ENCODE peak calls at places on chromosomes 6 and 20, in eight cellular contexts. O is small intestine; N is fibroblast of pulmonary artery; F is stimulated activated CD8-positive, alpha-beta memory T cell treated with anti-CD3 and anti-CD28 coated beads, Interleukin-7, amount 100 ng/mL, for 1 hour; W is kidney tubule cell; Y is NCI-H510A; C is neural progenitor cell; I is HFF-Myc. V is an unnamed sample.

GRCh38 chr6:113630738-113631535 is 226.2 kb upstream of the MARCKS start:
- DNase-seq in O (no peak), N (peak; percentile 85), F (no peak), W (peak; percentile 88), Y (no peak), C (no peak), I (no peak), V (peak; percentile 40)

GRCh38 chr20:61813791-61814190 is 251.9 kb downstream of the TAF4 start:
- DNase-seq in O (no peak), N (no peak), F (no peak), W (no peak), Y (no peak), C (no peak), I (no peak), V (no peak)

GRCh38 chr6:31898200-31899011 is 908 bp upstream of the EHMT2 start:
- DNase-seq in O (peak; percentile 76), N (peak; percentile 50), F (no peak), W (peak; percentile 55), Y (peak; percentile 65), C (peak; percentile 78), I (no peak), V (peak; percentile 47)

GRCh38 chr6:116145786-116146675 is 20.1 kb upstream of the COL10A1 start:
- DNase-seq in O (no peak), N (peak; percentile 14), F (no peak), W (no peak), Y (no peak), C (no peak), I (no peak), V (no peak)

GRCh38 chr6:150016324-150017185 is 8.8 kb downstream of the RAET1L start:
- DNase-seq in O (peak; percentile 78), N (peak; percentile 77), F (no peak), W (peak; percentile 76), Y (no peak), C (peak; percentile 74), I (peak; percentile 16), V (peak; percentile 73)

GRCh38 chr6:157613011-157613522 is 210.0 kb upstream of the SNX9 start:
- DNase-seq in O (peak; percentile 45), N (peak; percentile 85), F (no peak), W (peak; percentile 49), Y (no peak), C (no peak), I (no peak), V (no peak)

GRCh38 chr6:156789081-156789943 is 12.1 kb downstream of the ARID1B start:
- DNase-seq in O (no peak), N (no peak), F (no peak), W (no peak), Y (no peak), C (no peak), I (no peak), V (no peak)

GRCh38 chr6:128235556-128235955 is 284.8 kb downstream of the PTPRK start:
- DNase-seq in O (peak; percentile 43), N (peak; percentile 23), F (no peak), W (peak; percentile 77), Y (no peak), C (no peak), I (no peak), V (peak; percentile 46)

GRCh38 chr20:13492001-13492480 is 146.7 kb downstream of the TASP1 start:
- DNase-seq in O (no peak), N (peak; percentile 93), F (no peak), W (peak; percentile 37), Y (no peak), C (peak; percentile 85), I (peak; percentile 32), V (no peak)

GRCh38 chr20:46572181-46572580 is 21.7 kb upstream of the OCSTAMP start:
- DNase-seq in O (no peak), N (no peak), F (no peak), W (no peak), Y (no peak), C (no peak), I (no peak), V (no peak)

GRCh38 chr6:32152414-32153251 is 894 bp upstream of the PRRT1 start:
- DNase-seq in O (peak; percentile 35), N (peak; percentile 29), F (no peak), W (peak; percentile 31), Y (no peak), C (peak; percentile 49), I (no peak), V (peak; percentile 47)

GRCh38 chr6:157056275-157056674 is 267.0 kb downstream of the TMEM242 start:
- DNase-seq in O (no peak), N (no peak), F (no peak), W (no peak), Y (no peak), C (no peak), I (no peak), V (no peak)

GRCh38 chr20:10671221-10671849 is 2.5 kb downstream of the JAG1 start:
- DNase-seq in O (peak; percentile 90), N (peak; percentile 96), F (no peak), W (peak; percentile 91), Y (peak; percentile 40), C (peak; percentile 80), I (peak; percentile 71), V (peak; percentile 93)

GRCh38 chr20:46400253-46400652 is 6.2 kb downstream of the ELMO2 start:
- DNase-seq in O (no peak), N (peak; percentile 87), F (no peak), W (no peak), Y (no peak), C (no peak), I (peak; percentile 11), V (no peak)

GRCh38 chr20:20710847-20711315 is 1.6 kb downstream of the RALGAPA2 start:
- DNase-seq in O (peak; percentile 91), N (no peak), F (no peak), W (peak; percentile 77), Y (peak; percentile 44), C (no peak), I (no peak), V (no peak)

GRCh38 chr20:53797085-53797484 is 203.4 kb upstream of the ZNF217 start:
- DNase-seq in O (no peak), N (no peak), F (no peak), W (no peak), Y (no peak), C (no peak), I (no peak), V (no peak)

GRCh38 chr6:33929575-33930288 is 125.9 kb upstream of the MLN start:
- DNase-seq in O (no peak), N (no peak), F (no peak), W (no peak), Y (no peak), C (no peak), I (no peak), V (no peak)

GRCh38 chr6:134452901-134453300 is 135.0 kb upstream of the SGK1 start:
- DNase-seq in O (no peak), N (no peak), F (no peak), W (no peak), Y (no peak), C (no peak), I (no peak), V (no peak)

GRCh38 chr6:1143655-1144054 is 168.2 kb upstream of the FOXQ1 start:
- DNase-seq in O (no peak), N (no peak), F (no peak), W (peak; percentile 4), Y (no peak), C (no peak), I (peak; percentile 16), V (no peak)

GRCh38 chr6:158399040-158399700 is 86.9 kb downstream of the TULP4 start:
- DNase-seq in O (no peak), N (no peak), F (no peak), W (no peak), Y (no peak), C (no peak), I (no peak), V (no peak)

GRCh38 chr6:169247991-169248390 is 5.7 kb downstream of the THBS2 start:
- DNase-seq in O (no peak), N (no peak), F (no peak), W (no peak), Y (no peak), C (no peak), I (no peak), V (no peak)

GRCh38 chr20:62727584-62728027 is 19.0 kb downstream of the NTSR1 start:
- DNase-seq in O (no peak), N (no peak), F (no peak), W (no peak), Y (no peak), C (no peak), I (no peak), V (no peak)

GRCh38 chr6:155388546-155388945 is 67.1 kb downstream of the NOX3 start:
- DNase-seq in O (no peak), N (no peak), F (no peak), W (peak; percentile 91), Y (no peak), C (no peak), I (no peak), V (peak; percentile 63)

GRCh38 chr6:134123666-134124208 is 71.3 kb upstream of the SLC2A12 start:
- DNase-seq in O (peak; percentile 60), N (peak; percentile 88), F (no peak), W (peak; percentile 68), Y (peak; percentile 23), C (peak; percentile 72), I (peak; percentile 37), V (peak; percentile 83)

GRCh38 chr6:103284835-103285234 is 1574.9 kb downstream of the HACE1 start:
- DNase-seq in O (no peak), N (no peak), F (no peak), W (peak; percentile 0), Y (no peak), C (no peak), I (no peak), V (no peak)

GRCh38 chr20:60095456-60095855 is 137.2 kb downstream of the CDH26 start:
- DNase-seq in O (no peak), N (no peak), F (no peak), W (no peak), Y (no peak), C (no peak), I (no peak), V (no peak)

GRCh38 chr20:36585410-36586125 is 12.2 kb downstream of the TGIF2 start:
- DNase-seq in O (no peak), N (peak; percentile 14), F (no peak), W (peak; percentile 45), Y (no peak), C (peak; percentile 23), I (no peak), V (no peak)

GRCh38 chr6:160456214-160456546 is 108.0 kb downstream of the SLC22A3 start:
- DNase-seq in O (no peak), N (no peak), F (no peak), W (no peak), Y (no peak), C (no peak), I (no peak), V (no peak)

V was measured in ACHN.